ENCODE peak calls at places on chromosomes 3 and 15, in four cellular contexts. One of them, this sample, is unnamed.

GRCh38 chr3:143763568-143764162 is 84.6 kb downstream of the SLC9A9 start:
- DNase-seq in K562: peak; percentile 15
- DNase-seq in GM12878: no peak
- DNase-seq in HepG2: no peak
- DNase-seq in this sample: no peak

GRCh38 chr15:32029409-32029861 is 880 bp upstream of the CHRNA7 start:
- DNase-seq in K562: no peak
- DNase-seq in GM12878: no peak
- DNase-seq in HepG2: no peak
- DNase-seq in this sample: peak; percentile 56

GRCh38 chr15:27573800-27574485 is 525.2 kb downstream of the OCA2 start:
- DNase-seq in K562: no peak
- DNase-seq in GM12878: no peak
- DNase-seq in HepG2: no peak
- DNase-seq in this sample: no peak

GRCh38 chr15:69299451-69300128 is 878 bp downstream of the PAQR5 start:
- DNase-seq in K562: no peak
- DNase-seq in GM12878: no peak
- DNase-seq in HepG2: no peak
- DNase-seq in this sample: no peak

GRCh38 chr3:5278666-5279065 is 91.2 kb downstream of the EDEM1 start:
- DNase-seq in K562: no peak
- DNase-seq in GM12878: no peak
- DNase-seq in HepG2: no peak
- DNase-seq in this sample: no peak

GRCh38 chr15:79170256-79170664 is 79.7 kb upstream of the RASGRF1 start:
- DNase-seq in K562: peak; percentile 26
- DNase-seq in GM12878: no peak
- DNase-seq in HepG2: no peak
- DNase-seq in this sample: no peak

GRCh38 chr15:88440021-88440420 is 27.2 kb downstream of the MRPL46 start:
- DNase-seq in K562: no peak
- DNase-seq in GM12878: no peak
- DNase-seq in HepG2: no peak
- DNase-seq in this sample: no peak

GRCh38 chr3:31247850-31248618 is 284.7 kb upstream of the STT3B start:
- DNase-seq in K562: no peak
- DNase-seq in GM12878: peak; percentile 77
- DNase-seq in HepG2: peak; percentile 68
- DNase-seq in this sample: no peak

GRCh38 chr3:48567500-48567899 is 3.9 kb upstream of the UCN2 start:
- DNase-seq in K562: no peak
- DNase-seq in GM12878: no peak
- DNase-seq in HepG2: no peak
- DNase-seq in this sample: no peak

GRCh38 chr3:144032531-144033234 is 61.1 kb downstream of the DIPK2A start:
- DNase-seq in K562: no peak
- DNase-seq in GM12878: peak; percentile 21
- DNase-seq in HepG2: no peak
- DNase-seq in this sample: no peak

GRCh38 chr3:83092521-83093221 is 1331.2 kb upstream of the GBE1 start:
- DNase-seq in K562: no peak
- DNase-seq in GM12878: no peak
- DNase-seq in HepG2: no peak
- DNase-seq in this sample: no peak

GRCh38 chr15:76932090-76932966 is 779 bp downstream of the RCN2 start:
- DNase-seq in K562: peak; percentile 16
- DNase-seq in GM12878: no peak
- DNase-seq in HepG2: no peak
- DNase-seq in this sample: no peak

GRCh38 chr15:81281176-81281735 is 42.7 kb downstream of the STARD5 start:
- DNase-seq in K562: no peak
- DNase-seq in GM12878: no peak
- DNase-seq in HepG2: no peak
- DNase-seq in this sample: no peak

GRCh38 chr3:46359748-46360509 is 6.0 kb downstream of the CCR2 start:
- DNase-seq in K562: no peak
- DNase-seq in GM12878: peak; percentile 68
- DNase-seq in HepG2: no peak
- DNase-seq in this sample: no peak

GRCh38 chr3:53836084-53836872 is 9.9 kb downstream of the CHDH start:
- DNase-seq in K562: no peak
- DNase-seq in GM12878: no peak
- DNase-seq in HepG2: no peak
- DNase-seq in this sample: no peak

GRCh38 chr3:4413467-4413866 is 53.6 kb downstream of the SUMF1 start:
- DNase-seq in K562: no peak
- DNase-seq in GM12878: no peak
- DNase-seq in HepG2: no peak
- DNase-seq in this sample: no peak

GRCh38 chr3:185823280-185824044 is 1.4 kb downstream of the IGF2BP2 start:
- DNase-seq in K562: peak; percentile 71
- DNase-seq in GM12878: no peak
- DNase-seq in HepG2: no peak
- DNase-seq in this sample: peak; percentile 51

GRCh38 chr15:63156708-63157065 is 590 bp downstream of the RPS27L start:
- DNase-seq in K562: peak; percentile 61
- DNase-seq in GM12878: no peak
- DNase-seq in HepG2: peak; percentile 25
- DNase-seq in this sample: no peak

GRCh38 chr3:108131105-108131794 is 40.4 kb upstream of the CD47 start:
- DNase-seq in K562: no peak
- DNase-seq in GM12878: no peak
- DNase-seq in HepG2: no peak
- DNase-seq in this sample: no peak

GRCh38 chr3:85074003-85074402 is 115.2 kb downstream of the CADM2 start:
- DNase-seq in K562: no peak
- DNase-seq in GM12878: no peak
- DNase-seq in HepG2: no peak
- DNase-seq in this sample: no peak

GRCh38 chr3:19173945-19174344 is 25.6 kb downstream of the KCNH8 start:
- DNase-seq in K562: no peak
- DNase-seq in GM12878: no peak
- DNase-seq in HepG2: no peak
- DNase-seq in this sample: peak; percentile 44

GRCh38 chr3:31534036-31534435 is 1.3 kb downstream of the STT3B start:
- DNase-seq in K562: peak; percentile 51
- DNase-seq in GM12878: peak; percentile 25
- DNase-seq in HepG2: peak; percentile 43
- DNase-seq in this sample: no peak

GRCh38 chr15:100093211-100094126 is 248.3 kb downstream of the ADAMTS17 start:
- DNase-seq in K562: no peak
- DNase-seq in GM12878: no peak
- DNase-seq in HepG2: no peak
- DNase-seq in this sample: no peak

GRCh38 chr3:95212117-95212516 is 1149.3 kb downstream of the NSUN3 start:
- DNase-seq in K562: no peak
- DNase-seq in GM12878: peak; percentile 1
- DNase-seq in HepG2: no peak
- DNase-seq in this sample: no peak

GRCh38 chr3:39529551-39529950 is 62.1 kb downstream of the MOBP start:
- DNase-seq in K562: no peak
- DNase-seq in GM12878: no peak
- DNase-seq in HepG2: no peak
- DNase-seq in this sample: no peak

GRCh38 chr3:160804762-160805161 is 48.7 kb downstream of the PPM1L start:
- DNase-seq in K562: no peak
- DNase-seq in GM12878: no peak
- DNase-seq in HepG2: no peak
- DNase-seq in this sample: no peak

GRCh38 chr3:121748638-121749275 is 784 bp downstream of the GOLGB1 start:
- DNase-seq in K562: peak; percentile 54
- DNase-seq in GM12878: no peak
- DNase-seq in HepG2: peak; percentile 74
- DNase-seq in this sample: no peak

GRCh38 chr15:73650387-73651126 is 17.4 kb upstream of the NPTN start:
- DNase-seq in K562: no peak
- DNase-seq in GM12878: no peak
- DNase-seq in HepG2: no peak
- DNase-seq in this sample: no peak

GRCh38 chr15:75650908-75651809 is 3.4 kb downstream of the SNX33 start:
- DNase-seq in K562: peak; percentile 89
- DNase-seq in GM12878: no peak
- DNase-seq in HepG2: peak; percentile 76
- DNase-seq in this sample: no peak

DNA sequence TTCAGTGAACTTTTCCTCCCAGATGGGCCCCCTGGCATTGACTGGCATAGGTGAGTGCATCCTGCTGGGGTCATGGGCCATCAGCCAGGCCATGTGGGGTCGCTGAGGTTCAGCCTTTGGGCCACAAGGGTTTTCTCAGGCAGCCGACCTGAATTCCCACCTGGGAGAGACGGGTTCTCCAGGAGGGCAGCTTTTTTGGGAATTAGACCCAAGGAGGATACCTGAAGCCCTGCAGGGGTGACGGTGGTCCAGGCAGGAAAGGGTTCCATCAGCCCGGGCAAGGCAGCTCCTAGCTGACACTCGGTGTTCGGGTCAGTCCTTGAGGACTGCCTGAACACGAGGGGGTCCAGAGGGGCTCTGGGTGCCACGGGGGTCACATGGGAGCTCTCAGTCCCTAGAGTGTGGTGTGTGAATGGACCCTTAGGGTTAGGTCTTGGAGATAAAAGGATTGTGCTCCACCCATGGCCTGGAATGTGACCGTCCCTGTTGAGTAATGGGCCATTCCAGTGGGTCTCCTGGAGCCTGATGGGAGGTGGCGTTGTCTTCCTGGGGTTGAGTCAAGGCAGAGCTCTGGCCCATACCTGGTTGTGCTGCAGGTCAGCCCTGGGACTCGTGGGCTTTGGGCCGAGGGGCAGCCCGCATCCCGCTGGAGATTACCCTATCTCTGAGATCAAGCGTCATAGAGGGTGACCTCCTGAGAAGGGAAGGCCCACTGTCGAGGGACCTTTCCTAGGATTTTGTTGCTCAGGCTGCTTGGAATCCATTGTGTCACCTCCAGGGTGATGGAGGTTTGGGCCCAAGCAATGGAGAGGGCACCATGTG is 192.8 kb downstream of the UBE3A start:
- DNase-seq in K562: no peak
- DNase-seq in GM12878: no peak
- DNase-seq in HepG2: no peak
- DNase-seq in this sample: peak; percentile 1
- TF ChIP-seq ETV6 in K562: no peak
- TF ChIP-seq ETV6 in GM12878: no peak
- TF ChIP-seq ETV6 in HepG2: no peak
- TF ChIP-seq ETV6 in this sample: no peak

DNA sequence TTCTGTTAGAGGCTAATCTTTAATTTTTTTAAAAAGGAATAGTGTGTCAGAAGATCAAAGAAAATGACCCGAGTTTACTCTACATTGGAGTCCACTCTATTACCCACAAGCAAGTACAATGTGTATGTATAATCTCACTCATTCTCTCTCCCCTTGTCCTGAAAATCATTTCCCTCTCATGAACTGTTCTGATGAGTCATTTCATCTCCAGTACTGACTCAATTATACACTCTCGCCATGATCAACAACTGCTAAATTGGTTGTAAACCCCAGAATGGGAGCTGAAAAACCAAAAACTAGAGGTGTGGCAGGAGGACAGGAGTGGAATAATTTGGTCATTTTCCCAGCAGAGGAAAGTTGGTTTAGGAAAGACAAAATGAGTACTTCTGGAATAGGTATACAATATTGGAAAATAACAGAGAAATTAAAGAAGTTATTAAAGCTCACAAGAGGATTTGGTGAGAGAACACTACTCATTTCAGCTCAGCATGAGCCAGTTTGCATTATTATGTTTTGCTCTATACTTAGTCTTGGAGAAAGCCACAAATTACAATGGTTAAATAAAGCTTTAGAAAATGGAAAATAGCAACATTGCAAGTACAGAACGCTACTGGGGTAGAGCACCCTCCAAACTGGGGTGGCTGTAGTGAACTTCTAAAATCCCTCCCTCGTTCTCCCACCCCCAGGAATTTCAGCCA is 144.3 kb upstream of the PFN2 start:
- DNase-seq in K562: no peak
- DNase-seq in GM12878: peak; percentile 69
- DNase-seq in HepG2: no peak
- DNase-seq in this sample: no peak
- TF ChIP-seq ETV6 in K562: no peak
- TF ChIP-seq ETV6 in GM12878: peak; percentile 40
- TF ChIP-seq ETV6 in HepG2: no peak
- TF ChIP-seq ETV6 in this sample: no peak

GRCh38 chr15:52660192-52660591 is 19.0 kb downstream of the ATOSA start:
- DNase-seq in K562: no peak
- DNase-seq in GM12878: no peak
- DNase-seq in HepG2: no peak
- DNase-seq in this sample: no peak

GRCh38 chr15:52653451-52653964 is 25.7 kb downstream of the ATOSA start:
- DNase-seq in K562: peak; percentile 15
- DNase-seq in GM12878: no peak
- DNase-seq in HepG2: no peak
- DNase-seq in this sample: no peak

GRCh38 chr15:52658955-52659354 is 20.2 kb downstream of the ATOSA start:
- DNase-seq in K562: no peak
- DNase-seq in GM12878: peak; percentile 71
- DNase-seq in HepG2: no peak
- DNase-seq in this sample: no peak

GRCh38 chr15:52656412-52656811 is 22.8 kb downstream of the ATOSA start:
- DNase-seq in K562: no peak
- DNase-seq in GM12878: no peak
- DNase-seq in HepG2: no peak
- DNase-seq in this sample: no peak

DNA sequence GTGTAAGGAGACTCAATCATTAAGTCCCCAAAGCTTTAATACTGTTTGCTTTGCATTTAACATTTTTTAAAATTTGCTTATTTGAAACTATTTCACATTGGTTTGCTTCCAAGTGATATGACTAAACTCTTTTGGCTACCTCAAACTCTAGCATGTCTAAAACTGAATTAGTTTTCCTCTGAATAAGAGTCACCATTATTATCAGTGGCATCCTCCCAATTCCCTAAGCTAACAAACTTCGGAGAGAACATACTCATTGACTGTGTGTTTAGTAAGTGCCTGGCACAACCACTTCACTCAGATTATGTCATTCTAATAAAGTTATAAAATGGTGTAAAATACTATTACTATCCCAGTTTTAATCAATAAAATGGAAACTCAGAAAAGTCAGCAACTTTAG is 21.9 kb downstream of the ATOSA start:
- DNase-seq in K562: no peak
- DNase-seq in GM12878: no peak
- DNase-seq in HepG2: no peak
- DNase-seq in this sample: no peak
- TF ChIP-seq ETV6 in K562: no peak
- TF ChIP-seq ETV6 in GM12878: no peak
- TF ChIP-seq ETV6 in HepG2: no peak
- TF ChIP-seq ETV6 in this sample: no peak

GRCh38 chr3:12159227-12159601 is 502 bp upstream of the TIMP4 start:
- DNase-seq in K562: no peak
- DNase-seq in GM12878: no peak
- DNase-seq in HepG2: no peak
- DNase-seq in this sample: peak; percentile 53

GRCh38 chr3:12157026-12157425 is 1.7 kb downstream of the TIMP4 start:
- DNase-seq in K562: no peak
- DNase-seq in GM12878: no peak
- DNase-seq in HepG2: no peak
- DNase-seq in this sample: no peak

GRCh38 chr3:12155833-12156232 is 2.9 kb downstream of the TIMP4 start:
- DNase-seq in K562: peak; percentile 46
- DNase-seq in GM12878: no peak
- DNase-seq in HepG2: peak; percentile 25
- DNase-seq in this sample: no peak

GRCh38 chr3:12155264-12155663 is 3.4 kb downstream of the TIMP4 start:
- DNase-seq in K562: no peak
- DNase-seq in GM12878: no peak
- DNase-seq in HepG2: no peak
- DNase-seq in this sample: no peak

GRCh38 chr3:12158387-12159226 is at the start of gene TIMP4:
- DNase-seq in K562: no peak
- DNase-seq in GM12878: no peak
- DNase-seq in HepG2: peak; percentile 46
- DNase-seq in this sample: peak; percentile 49
- TF ChIP-seq ETV6 in K562: no peak
- TF ChIP-seq ETV6 in GM12878: no peak
- TF ChIP-seq ETV6 in HepG2: no peak
- TF ChIP-seq ETV6 in this sample: peak; percentile 19

This sample was measured in WTC11.